ENCODE peak calls at places on chromosomes 7 and 10, in ten cellular contexts. One of them, this sample, is unnamed.
A peak's percentile ranks its signal among the peaks of the same experiment; 100 is the strongest.

GRCh38 chr10:72740526-72740925 is 48.6 kb downstream of the MCU start:
- DNase-seq in A549: peak; percentile 33
- DNase-seq in brain microvascular endothelial cell: peak; percentile 53
- DNase-seq in left cardiac atrium: peak; percentile 41
- DNase-seq in NCI-H226: peak; percentile 42
- DNase-seq in esophagus squamous epithelium: no peak
- DNase-seq in occipital lobe: no peak
- DNase-seq in PC-3: peak; percentile 68
- DNase-seq in amniotic stem cell: no peak
- DNase-seq in activated T-helper 1 cell treated with anti-CD3 and anti-CD28 coated beads, Interleukin-2, amount 50 U/mL, for 16 hours: no peak
- DNase-seq in this sample: no peak

GRCh38 chr10:90042075-90042474 is 340.7 kb downstream of the KIF20B start:
- DNase-seq in A549: no peak
- DNase-seq in brain microvascular endothelial cell: no peak
- DNase-seq in left cardiac atrium: no peak
- DNase-seq in NCI-H226: no peak
- DNase-seq in esophagus squamous epithelium: no peak
- DNase-seq in occipital lobe: no peak
- DNase-seq in PC-3: no peak
- DNase-seq in amniotic stem cell: no peak
- DNase-seq in activated T-helper 1 cell treated with anti-CD3 and anti-CD28 coated beads, Interleukin-2, amount 50 U/mL, for 16 hours: no peak
- DNase-seq in this sample: no peak

GRCh38 chr10:6136215-6137201 is 47.7 kb downstream of the RBM17 start:
- DNase-seq in A549: no peak
- DNase-seq in brain microvascular endothelial cell: peak; percentile 54
- DNase-seq in left cardiac atrium: no peak
- DNase-seq in NCI-H226: peak; percentile 27
- DNase-seq in esophagus squamous epithelium: no peak
- DNase-seq in occipital lobe: no peak
- DNase-seq in PC-3: peak; percentile 51
- DNase-seq in amniotic stem cell: peak; percentile 63
- DNase-seq in activated T-helper 1 cell treated with anti-CD3 and anti-CD28 coated beads, Interleukin-2, amount 50 U/mL, for 16 hours: no peak
- DNase-seq in this sample: no peak

GRCh38 chr7:131649003-131649541 is 92.6 kb upstream of the PODXL start:
- DNase-seq in A549: no peak
- DNase-seq in brain microvascular endothelial cell: no peak
- DNase-seq in left cardiac atrium: no peak
- DNase-seq in NCI-H226: no peak
- DNase-seq in esophagus squamous epithelium: no peak
- DNase-seq in occipital lobe: no peak
- DNase-seq in PC-3: no peak
- DNase-seq in amniotic stem cell: no peak
- DNase-seq in activated T-helper 1 cell treated with anti-CD3 and anti-CD28 coated beads, Interleukin-2, amount 50 U/mL, for 16 hours: no peak
- DNase-seq in this sample: no peak

GRCh38 chr7:106405697-106406141 is 120.9 kb upstream of the NAMPT start:
- DNase-seq in A549: no peak
- DNase-seq in brain microvascular endothelial cell: no peak
- DNase-seq in left cardiac atrium: no peak
- DNase-seq in NCI-H226: no peak
- DNase-seq in esophagus squamous epithelium: no peak
- DNase-seq in occipital lobe: no peak
- DNase-seq in PC-3: no peak
- DNase-seq in amniotic stem cell: no peak
- DNase-seq in activated T-helper 1 cell treated with anti-CD3 and anti-CD28 coated beads, Interleukin-2, amount 50 U/mL, for 16 hours: no peak
- DNase-seq in this sample: no peak

GRCh38 chr10:122342293-122343134 is 32.0 kb upstream of the PLEKHA1 start:
- DNase-seq in A549: peak; percentile 71
- DNase-seq in brain microvascular endothelial cell: peak; percentile 46
- DNase-seq in left cardiac atrium: peak; percentile 39
- DNase-seq in NCI-H226: no peak
- DNase-seq in esophagus squamous epithelium: no peak
- DNase-seq in occipital lobe: peak; percentile 31
- DNase-seq in PC-3: peak; percentile 73
- DNase-seq in amniotic stem cell: peak; percentile 24
- DNase-seq in activated T-helper 1 cell treated with anti-CD3 and anti-CD28 coated beads, Interleukin-2, amount 50 U/mL, for 16 hours: peak; percentile 16
- DNase-seq in this sample: no peak

GRCh38 chr10:81309041-81309552 is 565.9 kb upstream of the NRG3 start:
- DNase-seq in A549: no peak
- DNase-seq in brain microvascular endothelial cell: no peak
- DNase-seq in left cardiac atrium: no peak
- DNase-seq in NCI-H226: no peak
- DNase-seq in esophagus squamous epithelium: no peak
- DNase-seq in occipital lobe: no peak
- DNase-seq in PC-3: no peak
- DNase-seq in amniotic stem cell: no peak
- DNase-seq in activated T-helper 1 cell treated with anti-CD3 and anti-CD28 coated beads, Interleukin-2, amount 50 U/mL, for 16 hours: no peak
- DNase-seq in this sample: peak; percentile 56

GRCh38 chr10:17229967-17230682 is 2.1 kb downstream of the VIM start:
- DNase-seq in A549: peak; percentile 51
- DNase-seq in brain microvascular endothelial cell: peak; percentile 53
- DNase-seq in left cardiac atrium: peak; percentile 87
- DNase-seq in NCI-H226: peak; percentile 80
- DNase-seq in esophagus squamous epithelium: peak; percentile 58
- DNase-seq in occipital lobe: no peak
- DNase-seq in PC-3: peak; percentile 70
- DNase-seq in amniotic stem cell: no peak
- DNase-seq in activated T-helper 1 cell treated with anti-CD3 and anti-CD28 coated beads, Interleukin-2, amount 50 U/mL, for 16 hours: peak; percentile 77
- DNase-seq in this sample: peak; percentile 95

GRCh38 chr7:116689787-116690186 is 17.8 kb downstream of the MET start:
- DNase-seq in A549: no peak
- DNase-seq in brain microvascular endothelial cell: no peak
- DNase-seq in left cardiac atrium: no peak
- DNase-seq in NCI-H226: peak; percentile 64
- DNase-seq in esophagus squamous epithelium: no peak
- DNase-seq in occipital lobe: no peak
- DNase-seq in PC-3: peak; percentile 84
- DNase-seq in amniotic stem cell: no peak
- DNase-seq in activated T-helper 1 cell treated with anti-CD3 and anti-CD28 coated beads, Interleukin-2, amount 50 U/mL, for 16 hours: no peak
- DNase-seq in this sample: peak; percentile 65

GRCh38 chr10:75496191-75496567 is 64.8 kb downstream of the LRMDA start:
- DNase-seq in A549: no peak
- DNase-seq in brain microvascular endothelial cell: no peak
- DNase-seq in left cardiac atrium: no peak
- DNase-seq in NCI-H226: no peak
- DNase-seq in esophagus squamous epithelium: no peak
- DNase-seq in occipital lobe: no peak
- DNase-seq in PC-3: no peak
- DNase-seq in amniotic stem cell: no peak
- DNase-seq in activated T-helper 1 cell treated with anti-CD3 and anti-CD28 coated beads, Interleukin-2, amount 50 U/mL, for 16 hours: no peak
- DNase-seq in this sample: no peak

GRCh38 chr10:123999956-124000615 is 93.3 kb downstream of the CHST15 start:
- DNase-seq in A549: no peak
- DNase-seq in brain microvascular endothelial cell: no peak
- DNase-seq in left cardiac atrium: no peak
- DNase-seq in NCI-H226: no peak
- DNase-seq in esophagus squamous epithelium: no peak
- DNase-seq in occipital lobe: no peak
- DNase-seq in PC-3: no peak
- DNase-seq in amniotic stem cell: no peak
- DNase-seq in activated T-helper 1 cell treated with anti-CD3 and anti-CD28 coated beads, Interleukin-2, amount 50 U/mL, for 16 hours: no peak
- DNase-seq in this sample: peak; percentile 48

GRCh38 chr7:1668932-1669485 is 1.1 kb upstream of the ELFN1 start:
- DNase-seq in A549: no peak
- DNase-seq in brain microvascular endothelial cell: no peak
- DNase-seq in left cardiac atrium: peak; percentile 17
- DNase-seq in NCI-H226: no peak
- DNase-seq in esophagus squamous epithelium: no peak
- DNase-seq in occipital lobe: no peak
- DNase-seq in PC-3: no peak
- DNase-seq in amniotic stem cell: no peak
- DNase-seq in activated T-helper 1 cell treated with anti-CD3 and anti-CD28 coated beads, Interleukin-2, amount 50 U/mL, for 16 hours: no peak
- DNase-seq in this sample: peak; percentile 61

GRCh38 chr10:75228834-75229233 is 6.9 kb downstream of the COMTD1 start:
- DNase-seq in A549: no peak
- DNase-seq in brain microvascular endothelial cell: no peak
- DNase-seq in left cardiac atrium: no peak
- DNase-seq in NCI-H226: no peak
- DNase-seq in esophagus squamous epithelium: no peak
- DNase-seq in occipital lobe: no peak
- DNase-seq in PC-3: no peak
- DNase-seq in amniotic stem cell: no peak
- DNase-seq in activated T-helper 1 cell treated with anti-CD3 and anti-CD28 coated beads, Interleukin-2, amount 50 U/mL, for 16 hours: no peak
- DNase-seq in this sample: no peak

GRCh38 chr10:79393221-79393923 is 46.1 kb downstream of the PPIF start:
- DNase-seq in A549: no peak
- DNase-seq in brain microvascular endothelial cell: no peak
- DNase-seq in left cardiac atrium: peak; percentile 10
- DNase-seq in NCI-H226: no peak
- DNase-seq in esophagus squamous epithelium: no peak
- DNase-seq in occipital lobe: no peak
- DNase-seq in PC-3: no peak
- DNase-seq in amniotic stem cell: no peak
- DNase-seq in activated T-helper 1 cell treated with anti-CD3 and anti-CD28 coated beads, Interleukin-2, amount 50 U/mL, for 16 hours: no peak
- DNase-seq in this sample: peak; percentile 39

GRCh38 chr10:61815505-61815904 is 86.0 kb upstream of the ARID5B start:
- DNase-seq in A549: no peak
- DNase-seq in brain microvascular endothelial cell: peak; percentile 16
- DNase-seq in left cardiac atrium: no peak
- DNase-seq in NCI-H226: no peak
- DNase-seq in esophagus squamous epithelium: no peak
- DNase-seq in occipital lobe: no peak
- DNase-seq in PC-3: no peak
- DNase-seq in amniotic stem cell: no peak
- DNase-seq in activated T-helper 1 cell treated with anti-CD3 and anti-CD28 coated beads, Interleukin-2, amount 50 U/mL, for 16 hours: no peak
- DNase-seq in this sample: no peak

GRCh38 chr7:143002856-143003255 is 24.1 kb downstream of the OR9A2 start:
- DNase-seq in A549: no peak
- DNase-seq in brain microvascular endothelial cell: no peak
- DNase-seq in left cardiac atrium: no peak
- DNase-seq in NCI-H226: no peak
- DNase-seq in esophagus squamous epithelium: no peak
- DNase-seq in occipital lobe: no peak
- DNase-seq in PC-3: peak; percentile 35
- DNase-seq in amniotic stem cell: no peak
- DNase-seq in activated T-helper 1 cell treated with anti-CD3 and anti-CD28 coated beads, Interleukin-2, amount 50 U/mL, for 16 hours: no peak
- DNase-seq in this sample: no peak

GRCh38 chr7:102916881-102917280 is 4.1 kb downstream of the LRRC17 start:
- DNase-seq in A549: no peak
- DNase-seq in brain microvascular endothelial cell: peak; percentile 20
- DNase-seq in left cardiac atrium: no peak
- DNase-seq in NCI-H226: no peak
- DNase-seq in esophagus squamous epithelium: no peak
- DNase-seq in occipital lobe: no peak
- DNase-seq in PC-3: peak; percentile 7
- DNase-seq in amniotic stem cell: no peak
- DNase-seq in activated T-helper 1 cell treated with anti-CD3 and anti-CD28 coated beads, Interleukin-2, amount 50 U/mL, for 16 hours: no peak
- DNase-seq in this sample: no peak

GRCh38 chr10:98408799-98409198 is 6.2 kb downstream of the PYROXD2 start:
- DNase-seq in A549: no peak
- DNase-seq in brain microvascular endothelial cell: no peak
- DNase-seq in left cardiac atrium: no peak
- DNase-seq in NCI-H226: no peak
- DNase-seq in esophagus squamous epithelium: no peak
- DNase-seq in occipital lobe: no peak
- DNase-seq in PC-3: no peak
- DNase-seq in amniotic stem cell: no peak
- DNase-seq in activated T-helper 1 cell treated with anti-CD3 and anti-CD28 coated beads, Interleukin-2, amount 50 U/mL, for 16 hours: no peak
- DNase-seq in this sample: no peak

GRCh38 chr10:121935702-121936101 is 7.9 kb upstream of the ATE1 start:
- DNase-seq in A549: no peak
- DNase-seq in brain microvascular endothelial cell: no peak
- DNase-seq in left cardiac atrium: no peak
- DNase-seq in NCI-H226: no peak
- DNase-seq in esophagus squamous epithelium: no peak
- DNase-seq in occipital lobe: no peak
- DNase-seq in PC-3: no peak
- DNase-seq in amniotic stem cell: no peak
- DNase-seq in activated T-helper 1 cell treated with anti-CD3 and anti-CD28 coated beads, Interleukin-2, amount 50 U/mL, for 16 hours: no peak
- DNase-seq in this sample: no peak

GRCh38 chr7:77258593-77258992 is 59.0 kb upstream of the FGL2 start:
- DNase-seq in A549: no peak
- DNase-seq in brain microvascular endothelial cell: no peak
- DNase-seq in left cardiac atrium: no peak
- DNase-seq in NCI-H226: no peak
- DNase-seq in esophagus squamous epithelium: no peak
- DNase-seq in occipital lobe: no peak
- DNase-seq in PC-3: no peak
- DNase-seq in amniotic stem cell: no peak
- DNase-seq in activated T-helper 1 cell treated with anti-CD3 and anti-CD28 coated beads, Interleukin-2, amount 50 U/mL, for 16 hours: no peak
- DNase-seq in this sample: no peak

GRCh38 chr10:97412891-97413304 is 11.8 kb upstream of the RRP12 start:
- DNase-seq in A549: no peak
- DNase-seq in brain microvascular endothelial cell: peak; percentile 12
- DNase-seq in left cardiac atrium: no peak
- DNase-seq in NCI-H226: peak; percentile 38
- DNase-seq in esophagus squamous epithelium: no peak
- DNase-seq in occipital lobe: no peak
- DNase-seq in PC-3: peak; percentile 59
- DNase-seq in amniotic stem cell: no peak
- DNase-seq in activated T-helper 1 cell treated with anti-CD3 and anti-CD28 coated beads, Interleukin-2, amount 50 U/mL, for 16 hours: no peak
- DNase-seq in this sample: no peak

GRCh38 chr10:119652361-119652760 is 1.2 kb downstream of the BAG3 start:
- DNase-seq in A549: peak; percentile 71
- DNase-seq in brain microvascular endothelial cell: no peak
- DNase-seq in left cardiac atrium: no peak
- DNase-seq in NCI-H226: peak; percentile 19
- DNase-seq in esophagus squamous epithelium: no peak
- DNase-seq in occipital lobe: no peak
- DNase-seq in PC-3: peak; percentile 57
- DNase-seq in amniotic stem cell: peak; percentile 49
- DNase-seq in activated T-helper 1 cell treated with anti-CD3 and anti-CD28 coated beads, Interleukin-2, amount 50 U/mL, for 16 hours: no peak
- DNase-seq in this sample: no peak

GRCh38 chr10:113665806-113666354 is 2.0 kb upstream of the NRAP start:
- DNase-seq in A549: no peak
- DNase-seq in brain microvascular endothelial cell: peak; percentile 94
- DNase-seq in left cardiac atrium: no peak
- DNase-seq in NCI-H226: peak; percentile 77
- DNase-seq in esophagus squamous epithelium: no peak
- DNase-seq in occipital lobe: no peak
- DNase-seq in PC-3: peak; percentile 69
- DNase-seq in amniotic stem cell: peak; percentile 48
- DNase-seq in activated T-helper 1 cell treated with anti-CD3 and anti-CD28 coated beads, Interleukin-2, amount 50 U/mL, for 16 hours: no peak
- DNase-seq in this sample: no peak

GRCh38 chr7:153193144-153193595 is 433.6 kb downstream of the ACTR3B start:
- DNase-seq in A549: peak; percentile 37
- DNase-seq in brain microvascular endothelial cell: no peak
- DNase-seq in left cardiac atrium: peak; percentile 22
- DNase-seq in NCI-H226: no peak
- DNase-seq in esophagus squamous epithelium: no peak
- DNase-seq in occipital lobe: peak; percentile 14
- DNase-seq in PC-3: peak; percentile 27
- DNase-seq in amniotic stem cell: no peak
- DNase-seq in activated T-helper 1 cell treated with anti-CD3 and anti-CD28 coated beads, Interleukin-2, amount 50 U/mL, for 16 hours: no peak
- DNase-seq in this sample: peak; percentile 75

GRCh38 chr10:95404460-95404858 is 113.7 kb upstream of the PDLIM1 start:
- DNase-seq in A549: no peak
- DNase-seq in brain microvascular endothelial cell: no peak
- DNase-seq in left cardiac atrium: no peak
- DNase-seq in NCI-H226: no peak
- DNase-seq in esophagus squamous epithelium: no peak
- DNase-seq in occipital lobe: no peak
- DNase-seq in PC-3: no peak
- DNase-seq in amniotic stem cell: no peak
- DNase-seq in activated T-helper 1 cell treated with anti-CD3 and anti-CD28 coated beads, Interleukin-2, amount 50 U/mL, for 16 hours: no peak
- DNase-seq in this sample: no peak

This sample was measured in upper lobe of right lung.